ENCODE peak calls at places on chromosomes 1 and 21, in eight cellular contexts. E is fibroblast of mammary gland, N is MM.1S, K is brain microvascular endothelial cell, X is tibial artery, M is fibroblast of lung, I is GM13976, Z is BJ. S is an unnamed sample.
A peak's percentile ranks its signal among the peaks of the same experiment; 100 is the strongest.

GRCh38 chr1:172484252-172484651 is 40.4 kb upstream of the PIGC start:
- DNase-seq in X (no peak), E (no peak), I (no peak), N (no peak), M (no peak), K (no peak), Z (no peak), S (no peak)

GRCh38 chr1:43704838-43705237 is 2.5 kb upstream of the ST3GAL3 start:
- DNase-seq in M (peak; percentile 47), I (no peak), E (peak; percentile 74), X (no peak), N (no peak), Z (no peak), K (no peak), S (no peak)

GRCh38 chr1:28893403-28894102 is 20.8 kb upstream of the EPB41 start:
- DNase-seq in E (peak; percentile 56), Z (peak; percentile 22), K (peak; percentile 27), N (no peak), I (no peak), X (no peak), M (peak; percentile 14), S (no peak)

GRCh38 chr1:187474266-187474665 is 645.5 kb downstream of the PLA2G4A start:
- DNase-seq in K (peak; percentile 12), N (no peak), M (peak; percentile 80), I (no peak), Z (no peak), E (peak; percentile 29), X (no peak), S (no peak)

GRCh38 chr1:184457500-184457899 is 70.7 kb downstream of the C1orf21 start:
- DNase-seq in E (no peak), N (no peak), Z (peak; percentile 17), I (no peak), M (no peak), K (no peak), X (no peak), S (no peak)

GRCh38 chr1:155051777-155052398 is 772 bp downstream of the ADAM15 start:
- DNase-seq in Z (no peak), E (peak; percentile 18), I (peak; percentile 57), X (peak; percentile 85), K (no peak), N (peak; percentile 48), M (peak; percentile 23), S (no peak)

GRCh38 chr1:58436615-58437297 is 109.8 kb downstream of the OMA1 start:
- DNase-seq in M (no peak), K (no peak), X (no peak), I (no peak), E (no peak), Z (no peak), N (no peak), S (no peak)

GRCh38 chr1:76250317-76250716 is 175.8 kb downstream of the ST6GALNAC3 start:
- DNase-seq in Z (no peak), E (no peak), M (no peak), N (no peak), K (no peak), X (no peak), I (no peak), S (no peak)

GRCh38 chr1:19825298-19825697 is 10.2 kb upstream of the RNF186 start:
- DNase-seq in N (no peak), M (no peak), E (no peak), Z (no peak), X (no peak), I (no peak), K (no peak), S (no peak)

GRCh38 chr1:175871647-175872046 is 128.3 kb upstream of the TNR start:
- DNase-seq in X (no peak), N (no peak), Z (no peak), E (no peak), K (no peak), I (no peak), M (no peak), S (no peak)

GRCh38 chr1:78003070-78003751 is 1.5 kb upstream of the DNAJB4 start:
- DNase-seq in N (no peak), I (no peak), M (no peak), Z (no peak), X (no peak), E (no peak), K (no peak), S (no peak)

GRCh38 chr1:233439721-233440120 is 112.2 kb downstream of the MAP3K21 start:
- DNase-seq in I (no peak), M (peak; percentile 72), Z (no peak), E (peak; percentile 33), X (no peak), K (no peak), N (no peak), S (no peak)

GRCh38 chr1:54475357-54476230 is 69.4 kb upstream of the SSBP3 start:
- DNase-seq in X (no peak), I (no peak), Z (no peak), N (no peak), M (no peak), E (no peak), K (no peak), S (no peak)

GRCh38 chr1:52651904-52652303 is 18.9 kb downstream of the SHISAL2A start:
- DNase-seq in I (no peak), M (no peak), N (no peak), E (peak; percentile 19), Z (no peak), K (no peak), X (no peak), S (no peak)

GRCh38 chr21:45183852-45184251 is 103.8 kb downstream of the POFUT2 start:
- DNase-seq in N (no peak), I (no peak), M (no peak), X (no peak), E (no peak), K (no peak), Z (no peak), S (no peak)

GRCh38 chr1:84758968-84759491 is 68.8 kb upstream of the SSX2IP start:
- DNase-seq in X (peak; percentile 69), Z (no peak), M (peak; percentile 74), N (no peak), K (peak; percentile 55), I (no peak), E (no peak), S (no peak)

GRCh38 chr1:1629430-1630190 is 2.4 kb upstream of the MMP23B start:
- DNase-seq in X (peak; percentile 68), Z (no peak), N (no peak), K (no peak), M (no peak), E (no peak), I (peak; percentile 82), S (no peak)

DNA sequence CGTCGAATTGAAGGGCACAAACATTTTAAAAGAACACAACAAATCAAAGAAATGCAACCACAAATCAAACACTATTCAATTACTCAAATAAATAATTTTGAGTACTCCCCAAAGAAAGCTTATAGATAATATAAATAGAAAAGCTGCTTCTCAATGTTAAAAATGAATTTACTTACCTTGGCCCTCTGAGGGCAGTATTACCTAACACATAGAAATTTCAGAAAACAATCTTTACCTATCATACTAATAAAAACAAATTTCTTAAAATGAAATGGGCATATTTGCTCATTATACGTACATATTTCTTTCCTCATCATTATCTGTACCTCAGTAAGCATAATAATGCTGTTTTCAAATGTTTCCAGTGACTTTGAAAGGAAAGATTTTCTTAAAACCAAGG is 141.8 kb downstream of the AKT3 start:
- DNase-seq in N (no peak), E (no peak), K (no peak), X (no peak), Z (no peak), M (no peak), I (no peak), S (no peak)
- TF ChIP-seq CTCF in N (peak; percentile 43), E (peak; percentile 13), K (no peak), X (no peak), Z (no peak), M (no peak), I (peak; percentile 3), S (peak; percentile 58)

GRCh38 chr1:245079021-245079609 is 75.7 kb upstream of the KIF26B start:
- DNase-seq in M (peak; percentile 52), N (peak; percentile 32), X (no peak), E (peak; percentile 79), K (peak; percentile 55), I (no peak), Z (no peak), S (no peak)
- TF ChIP-seq CTCF in M (peak; percentile 83), N (peak; percentile 53), X (peak; percentile 10), E (peak; percentile 95), K (peak; percentile 61), I (peak; percentile 29), Z (peak; percentile 85), S (peak; percentile 73)

GRCh38 chr1:93848352-93848883 is 30.6 kb downstream of the DNTTIP2 start:
- DNase-seq in E (no peak), N (no peak), M (no peak), Z (no peak), K (no peak), X (no peak), I (no peak), S (no peak)

GRCh38 chr1:93845554-93846150 is 33.4 kb downstream of the DNTTIP2 start:
- DNase-seq in I (peak; percentile 18), K (peak; percentile 92), N (peak; percentile 7), M (peak; percentile 98), Z (no peak), E (peak; percentile 88), X (no peak), S (no peak)

GRCh38 chr1:93847811-93848288 is 31.2 kb downstream of the DNTTIP2 start:
- DNase-seq in I (peak; percentile 45), M (peak; percentile 65), X (peak; percentile 82), Z (no peak), K (peak; percentile 68), E (peak; percentile 77), N (peak; percentile 48), S (peak; percentile 87)

GRCh38 chr1:93846151-93846928 is 32.7 kb downstream of the DNTTIP2 start:
- DNase-seq in K (peak; percentile 79), I (peak; percentile 88), Z (no peak), M (peak; percentile 82), N (peak; percentile 79), X (peak; percentile 93), E (peak; percentile 70), S (peak; percentile 94)

DNA sequence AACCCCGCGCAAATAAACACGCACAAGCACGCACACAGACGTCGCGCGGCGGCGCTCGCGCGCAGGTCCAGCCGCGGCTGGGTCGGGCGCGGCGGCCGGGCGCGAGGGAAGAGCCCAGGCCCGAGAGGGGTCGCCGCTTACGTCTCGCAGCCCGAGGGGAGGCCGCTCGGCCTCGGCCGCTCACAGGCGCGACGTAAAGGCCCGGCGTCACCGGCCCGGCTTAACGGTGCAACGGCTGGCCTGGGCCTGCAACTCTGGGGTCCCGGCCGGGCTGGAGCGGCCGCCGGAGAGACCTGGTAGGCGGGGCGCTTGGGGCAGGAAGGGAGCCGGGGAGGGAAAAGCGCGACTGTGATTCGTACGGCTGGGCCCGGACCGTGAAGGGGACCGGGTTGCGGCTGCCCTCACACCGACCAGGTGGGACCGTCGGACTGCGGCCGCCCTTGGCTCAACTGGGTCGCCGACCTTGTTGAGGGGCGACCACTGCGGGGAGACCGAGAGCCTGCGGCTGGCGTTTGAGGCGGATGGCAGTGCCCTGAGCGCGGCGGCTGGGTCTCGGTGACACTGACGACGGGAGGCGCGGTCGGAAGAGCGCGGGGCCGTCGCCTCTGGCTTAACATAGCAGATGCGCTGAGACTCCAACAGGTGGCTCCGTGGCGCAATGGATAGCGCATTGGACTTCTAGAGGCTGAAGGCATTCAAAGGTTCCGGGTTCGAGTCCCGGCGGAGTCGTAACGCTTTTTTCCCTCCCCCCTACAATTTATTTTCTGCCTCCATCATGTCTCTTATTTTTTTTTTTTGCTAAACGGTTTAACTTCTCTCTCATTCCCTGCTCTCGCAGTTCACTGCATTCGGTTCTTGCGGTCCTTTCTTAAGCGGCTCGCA is 31.8 kb downstream of the DNTTIP2 start:
- DNase-seq in E (peak; percentile 84), I (peak; percentile 86), X (peak; percentile 92), Z (no peak), M (peak; percentile 77), N (peak; percentile 82), K (peak; percentile 71), S (peak; percentile 94)
- TF ChIP-seq CTCF in E (no peak), I (no peak), X (no peak), Z (no peak), M (no peak), N (no peak), K (no peak), S (no peak)

GRCh38 chr1:214719207-214719606 is 116.2 kb downstream of the CENPF start:
- DNase-seq in E (peak; percentile 11), M (peak; percentile 23), N (no peak), Z (no peak), I (no peak), X (no peak), K (no peak), S (no peak)
- TF ChIP-seq CTCF in E (peak; percentile 31), M (peak; percentile 18), N (no peak), Z (no peak), I (no peak), X (no peak), K (peak; percentile 57), S (no peak)

S was measured in osteocyte.